ENCODE peak calls at places on chromosome 9, in nine cellular contexts. Z, D, M, W, E, T, J, K and Y are unnamed samples.
A peak's percentile ranks its signal among the peaks of the same experiment; 100 is the strongest.

GRCh38 chr9:118809160-118809625 is 560.0 kb downstream of the BRINP1 start:
- DNase-seq in J (no peak), M (no peak), D (no peak), E (peak; percentile 36), Z (no peak), W (peak; percentile 77), K (no peak), T (no peak), Y (no peak)

GRCh38 chr9:136441191-136441680 is 1.6 kb upstream of the INPP5E start:
- DNase-seq in W (no peak), E (no peak), M (no peak), J (peak; percentile 75), Z (no peak), K (peak; percentile 9), D (no peak), T (no peak), Y (no peak)

GRCh38 chr9:23524607-23525155 is 301.4 kb downstream of the ELAVL2 start:
- DNase-seq in J (peak; percentile 16), D (no peak), Z (no peak), K (no peak), M (no peak), W (no peak), E (no peak), T (no peak), Y (no peak)

GRCh38 chr9:95084254-95084934 is 233.1 kb downstream of the FANCC start:
- DNase-seq in W (no peak), D (no peak), M (no peak), K (no peak), E (no peak), Z (no peak), J (no peak), T (no peak), Y (no peak)

GRCh38 chr9:86434039-86434726 is 80.0 kb upstream of the TUT7 start:
- DNase-seq in E (no peak), T (peak; percentile 9), M (peak; percentile 74), W (no peak), D (peak; percentile 80), Z (peak; percentile 48), J (peak; percentile 88), K (peak; percentile 43), Y (peak; percentile 88)

GRCh38 chr9:89996717-89997116 is 391.9 kb downstream of the GADD45G start:
- DNase-seq in M (no peak), E (no peak), Z (peak; percentile 14), D (no peak), W (no peak), J (no peak), T (peak; percentile 12), K (no peak), Y (no peak)

GRCh38 chr9:114081441-114082016 is 3.4 kb upstream of the AMBP start:
- DNase-seq in J (no peak), M (no peak), T (no peak), D (no peak), W (no peak), E (no peak), K (no peak), Z (no peak), Y (no peak)

GRCh38 chr9:84261082-84261746 is 79.3 kb downstream of the SLC28A3 start:
- DNase-seq in T (peak; percentile 58), J (peak; percentile 36), D (peak; percentile 62), Z (peak; percentile 62), W (peak; percentile 88), K (peak; percentile 66), E (peak; percentile 81), M (peak; percentile 81), Y (peak; percentile 83)

GRCh38 chr9:133813749-133814585 is 75.8 kb upstream of the SARDH start:
- DNase-seq in E (peak; percentile 41), T (no peak), Z (no peak), J (no peak), K (no peak), W (peak; percentile 66), M (peak; percentile 74), D (no peak), Y (peak; percentile 15)

GRCh38 chr9:125255781-125256391 is 5.7 kb upstream of the GAPVD1 start:
- DNase-seq in E (no peak), D (no peak), Z (peak; percentile 32), W (no peak), M (no peak), J (no peak), T (no peak), K (no peak), Y (peak; percentile 36)

GRCh38 chr9:107249131-107249533 is 33.9 kb upstream of the RAD23B start:
- DNase-seq in Z (no peak), J (peak; percentile 12), T (no peak), M (no peak), K (no peak), W (no peak), D (no peak), E (no peak), Y (peak; percentile 46)

GRCh38 chr9:135290086-135290485 is 189.5 kb upstream of the PPP1R26 start:
- DNase-seq in T (no peak), K (no peak), Z (no peak), W (peak; percentile 73), E (no peak), D (no peak), M (no peak), J (no peak), Y (no peak)

GRCh38 chr9:133075925-133076324 is 14.1 kb downstream of the CEL start:
- DNase-seq in W (no peak), K (peak; percentile 77), M (no peak), E (no peak), Z (no peak), D (peak; percentile 53), J (peak; percentile 92), T (no peak), Y (peak; percentile 80)

GRCh38 chr9:37650873-37651768 is at the start of gene FRMPD1:
- DNase-seq in D (peak; percentile 20), J (peak; percentile 10), Z (peak; percentile 13), T (no peak), E (peak; percentile 54), K (peak; percentile 1), W (peak; percentile 92), M (no peak), Y (peak; percentile 23)

GRCh38 chr9:100096378-100096916 is 2.4 kb downstream of the ERP44 start:
- DNase-seq in M (no peak), D (no peak), Z (no peak), J (no peak), W (no peak), K (no peak), T (no peak), E (no peak), Y (no peak)

DNA sequence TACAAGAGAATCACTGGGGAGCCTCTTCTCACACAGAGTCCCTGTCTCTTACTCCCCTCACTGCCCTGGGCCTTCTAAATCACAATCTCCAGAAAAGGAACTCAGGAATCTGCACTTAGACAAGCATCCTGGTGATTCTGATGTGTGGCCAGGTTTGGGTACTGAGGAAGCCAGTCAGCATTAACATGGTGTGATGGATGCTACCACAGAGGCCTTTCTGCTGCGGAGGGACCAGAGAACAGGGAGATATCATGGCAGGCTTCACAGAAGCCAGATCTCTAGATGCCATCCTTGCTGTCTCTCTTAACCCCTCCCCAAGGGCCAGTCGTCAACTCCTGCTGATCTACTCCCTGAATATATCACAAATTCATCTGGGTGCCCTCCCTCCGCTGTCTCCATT is 1.6 kb downstream of the ANKS6 start:
- DNase-seq in T (no peak), E (no peak), D (no peak), K (no peak), W (no peak), Z (no peak), M (peak; percentile 40), J (no peak), Y (no peak)
- H3K4me3 ChIP-seq in T (peak overlapping the region; percentile 59), E (no peak overlapping the region), D (no peak overlapping the region), K (no peak overlapping the region), W (no peak overlapping the region), Z (no peak overlapping the region), M (no peak overlapping the region), J (no peak overlapping the region), Y (no peak overlapping the region)

DNA sequence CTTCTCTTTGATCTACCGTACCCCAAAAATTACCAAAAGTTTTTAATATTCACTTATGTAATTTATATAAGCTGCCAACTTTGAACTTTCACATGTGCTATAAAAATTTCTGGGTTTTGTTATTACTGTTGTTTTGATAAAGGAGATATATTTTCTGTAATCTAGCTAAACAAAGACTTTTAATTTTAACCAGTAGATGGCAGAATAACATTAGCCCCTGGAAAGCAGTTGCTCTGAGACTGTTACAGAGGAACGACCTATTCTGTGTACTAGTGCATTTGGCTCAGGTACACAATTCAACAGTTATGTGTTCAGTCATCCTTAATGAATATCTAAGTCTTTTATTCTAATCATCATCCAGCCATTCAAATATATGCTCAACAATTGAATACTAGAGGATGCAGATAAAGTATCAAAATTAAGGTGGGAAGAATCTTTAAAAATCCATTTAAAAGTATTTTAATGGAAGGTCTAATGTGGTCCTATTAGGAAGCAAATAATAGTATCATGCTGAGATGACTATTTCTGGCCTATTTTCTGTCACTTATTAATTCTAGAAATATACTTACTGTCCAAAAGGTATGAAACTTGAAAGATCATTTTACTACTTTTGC is 8.6 kb downstream of the KLHL9 start:
- DNase-seq in W (no peak), D (no peak), M (no peak), T (no peak), J (peak; percentile 25), Z (peak; percentile 67), K (no peak), E (no peak), Y (peak; percentile 60)
- TF ChIP-seq CTCF in W (peak; percentile 8), D (peak; percentile 39), M (peak; percentile 54), T (peak; percentile 70), J (peak; percentile 62), Z (peak; percentile 92), K (peak; percentile 62), E (peak; percentile 53), Y (peak; percentile 66)

GRCh38 chr9:128124873-128125574 is 2.5 kb downstream of the PTGES2 start:
- DNase-seq in D (peak; percentile 66), K (peak; percentile 39), W (peak; percentile 77), M (no peak), T (peak; percentile 53), E (no peak), J (peak; percentile 14), Z (peak; percentile 64), Y (peak; percentile 66)
- H3K4me3 ChIP-seq in D (no peak overlapping the region), K (no peak overlapping the region), W (no peak overlapping the region), M (no peak overlapping the region), T (no peak overlapping the region), E (no peak overlapping the region), J (no peak overlapping the region), Z (peak overlapping the region; percentile 84), Y (no peak overlapping the region)

DNA sequence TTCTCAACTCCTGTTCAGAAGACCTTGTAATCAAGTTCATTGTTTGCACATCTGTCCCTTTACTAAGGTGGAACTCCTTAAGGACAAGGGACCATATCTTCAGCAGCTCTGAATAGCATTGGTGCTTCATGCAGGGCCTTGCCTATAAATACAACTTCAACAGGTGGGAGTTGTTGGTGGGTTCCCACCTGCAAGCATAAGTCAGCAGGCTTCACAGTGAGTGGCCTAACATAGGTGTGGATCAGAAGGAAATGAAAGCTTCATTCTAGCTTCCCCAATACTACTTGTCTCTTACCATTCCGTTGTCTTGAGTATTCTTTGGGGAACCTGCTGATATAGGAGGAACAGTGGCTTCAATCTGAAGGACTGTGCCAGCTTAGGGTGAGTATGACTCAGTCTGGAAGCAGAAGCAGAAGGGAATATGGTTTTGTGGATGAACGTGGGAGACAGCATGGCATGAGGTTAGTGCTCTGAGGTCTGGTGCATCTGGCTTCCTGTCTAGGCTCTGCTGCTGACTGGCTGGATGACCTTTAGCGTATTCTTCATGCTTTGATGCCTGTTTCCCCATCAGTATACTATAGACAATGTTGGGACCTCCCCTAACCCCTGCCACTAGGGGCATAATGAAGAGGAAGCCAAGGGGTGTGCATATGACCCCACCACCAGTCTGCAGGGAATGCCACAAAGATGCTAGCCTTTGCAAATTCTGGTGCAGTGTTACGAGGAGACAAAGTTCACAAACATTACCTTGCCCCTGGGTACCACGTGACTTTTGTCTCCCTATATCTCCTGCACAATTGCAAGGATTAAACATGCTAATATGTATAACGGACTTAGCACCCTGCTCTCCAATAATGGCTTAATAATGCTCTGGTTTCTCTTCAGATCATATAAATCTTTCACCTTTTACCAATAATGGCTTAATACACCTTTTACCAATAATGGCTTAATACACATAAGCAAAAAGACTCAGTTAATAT is 192.3 kb downstream of the PALM2AKAP2 start:
- DNase-seq in W (no peak), Z (peak; percentile 94), M (no peak), D (no peak), J (no peak), K (no peak), E (no peak), T (no peak), Y (no peak)
- TF ChIP-seq CTCF in W (no peak), Z (peak; percentile 87), M (no peak), D (no peak), J (no peak), K (peak; percentile 32), E (no peak), T (peak; percentile 43), Y (no peak)